ENCODE peak calls at places on chromosome 1, in nine cellular contexts. G is brain microvascular endothelial cell, P is GM13976, R is A549, E is tibial nerve, U is esophagus squamous epithelium, S is endothelial cell, A is lower lobe of right lung, H is prostate gland. D is an unnamed sample.
A peak's percentile ranks its signal among the peaks of the same experiment; 100 is the strongest.

GRCh38 chr1:66294692-66295384 is 239.1 kb upstream of the SGIP1 start:
- DNase-seq in G (peak; percentile 48), P (no peak), R (peak; percentile 40), E (no peak), U (no peak), S (no peak), A (no peak), H (no peak), D (no peak)

GRCh38 chr1:23743287-23744052 is at the start of gene ELOA:
- DNase-seq in G (no peak), P (peak; percentile 95), R (peak; percentile 64), E (peak; percentile 39), U (no peak), S (peak; percentile 71), A (peak; percentile 86), H (peak; percentile 57), D (no peak)

GRCh38 chr1:174996474-174996873 is 3.3 kb upstream of the CACYBP start:
- DNase-seq in G (no peak), P (no peak), R (no peak), E (no peak), U (no peak), S (no peak), A (no peak), H (no peak), D (no peak)

GRCh38 chr1:12460911-12461621 is 156.9 kb downstream of the DHRS3 start:
- DNase-seq in G (no peak), P (no peak), R (no peak), E (no peak), U (no peak), S (no peak), A (no peak), H (peak; percentile 76), D (no peak)

GRCh38 chr1:240232548-240232947 is 140.9 kb downstream of the FMN2 start:
- DNase-seq in G (no peak), P (no peak), R (no peak), E (no peak), U (no peak), S (no peak), A (no peak), H (no peak), D (no peak)

GRCh38 chr1:70910013-70910412 is 137.6 kb downstream of the PTGER3 start:
- DNase-seq in G (no peak), P (no peak), R (no peak), E (no peak), U (no peak), S (no peak), A (no peak), H (no peak), D (no peak)

GRCh38 chr1:31764307-31765040 is at the start of gene ADGRB2:
- DNase-seq in G (no peak), P (peak; percentile 61), R (no peak), E (no peak), U (no peak), S (no peak), A (no peak), H (no peak), D (no peak)

GRCh38 chr1:226733876-226734414 is 5.1 kb downstream of the ITPKB start:
- DNase-seq in G (no peak), P (no peak), R (no peak), E (no peak), U (no peak), S (no peak), A (no peak), H (no peak), D (no peak)

DNA sequence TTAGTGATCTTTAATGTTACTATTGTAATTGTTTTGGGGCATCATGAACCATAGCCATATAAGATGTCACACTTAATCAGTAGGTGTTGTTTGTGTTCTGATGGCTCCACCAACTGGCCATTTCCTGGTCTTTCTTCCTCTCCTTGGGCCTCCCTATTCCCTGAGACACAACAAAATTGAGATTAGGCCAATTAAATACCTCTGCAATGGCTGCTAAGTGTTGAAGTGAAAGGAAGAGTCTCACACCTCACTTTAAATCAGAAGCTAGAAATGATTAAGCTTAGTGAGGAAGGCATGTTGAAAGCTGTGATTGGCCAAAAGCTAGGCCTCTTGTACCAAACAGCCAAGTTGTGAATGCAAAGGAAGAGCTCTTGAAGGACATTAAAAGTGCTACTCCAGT is 30.7 kb downstream of the PPP2R5A start:
- DNase-seq in G (peak; percentile 23), P (peak; percentile 18), R (no peak), E (no peak), U (no peak), S (peak; percentile 5), A (no peak), H (no peak), D (no peak)
- TF ChIP-seq CTCF in G (peak; percentile 43), P (peak; percentile 10), R (peak; percentile 46), E (no peak), U (peak; percentile 34), S (no peak), A (peak; percentile 15), H (no peak), D (peak; percentile 69)

GRCh38 chr1:45583264-45583665 is 576 bp upstream of the NASP start:
- DNase-seq in G (peak; percentile 97), P (peak; percentile 97), R (peak; percentile 97), E (peak; percentile 92), U (peak; percentile 72), S (peak; percentile 91), A (peak; percentile 96), H (peak; percentile 95), D (peak; percentile 95)

GRCh38 chr1:45585496-45586075 is 1.7 kb downstream of the NASP start:
- DNase-seq in G (no peak), P (no peak), R (no peak), E (no peak), U (no peak), S (no peak), A (no peak), H (no peak), D (no peak)

GRCh38 chr1:45583666-45584350 is at the start of gene NASP:
- DNase-seq in G (peak; percentile 86), P (peak; percentile 88), R (peak; percentile 75), E (peak; percentile 93), U (peak; percentile 66), S (peak; percentile 92), A (peak; percentile 93), H (peak; percentile 88), D (peak; percentile 94)

GRCh38 chr1:45585110-45585426 is 1.2 kb downstream of the NASP start:
- DNase-seq in G (no peak), P (no peak), R (no peak), E (no peak), U (no peak), S (no peak), A (no peak), H (no peak), D (no peak)

DNA sequence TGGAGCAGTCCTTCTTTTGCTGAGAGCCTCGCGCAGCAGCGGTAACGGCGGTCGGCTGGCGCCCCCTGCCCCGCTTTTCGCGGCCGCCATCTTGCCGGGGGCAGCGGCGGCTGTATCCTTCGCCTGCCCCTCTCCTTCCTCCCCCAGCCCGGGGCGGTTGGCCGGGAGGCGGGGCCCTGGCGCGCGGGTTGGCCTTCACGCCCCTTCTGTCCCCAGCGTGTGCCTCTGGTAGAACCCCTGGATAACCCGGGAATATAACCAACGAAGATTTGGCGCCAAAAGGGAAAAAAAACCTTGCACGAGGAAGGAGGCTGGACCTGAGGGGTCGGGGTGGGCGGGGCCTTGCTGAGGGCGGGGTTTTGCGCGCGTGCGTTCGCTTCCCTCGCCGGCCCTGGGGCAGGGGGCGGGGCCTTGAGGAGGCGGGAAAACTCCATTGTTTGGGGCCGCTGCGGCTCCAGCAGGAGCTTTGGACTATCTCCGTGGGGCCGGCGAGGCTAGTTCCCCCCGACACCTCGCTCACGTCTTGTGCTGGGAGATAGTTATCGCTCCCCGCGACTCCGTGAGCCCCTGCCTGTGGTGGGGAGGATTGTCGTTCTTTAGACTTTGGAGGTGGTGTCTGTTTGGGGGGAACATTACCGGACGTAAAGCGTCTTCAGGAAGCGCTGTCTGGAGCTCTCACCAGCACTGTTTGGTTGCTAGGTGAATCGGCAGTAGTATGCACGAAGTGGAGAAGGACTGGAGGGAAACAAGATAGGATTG is 689 bp downstream of the NASP start:
- DNase-seq in G (peak; percentile 84), P (peak; percentile 92), R (peak; percentile 71), E (peak; percentile 82), U (peak; percentile 49), S (peak; percentile 92), A (peak; percentile 91), H (peak; percentile 87), D (peak; percentile 94)
- TF ChIP-seq CTCF in G (peak; percentile 4), P (no peak), R (no peak), E (no peak), U (no peak), S (no peak), A (no peak), H (no peak), D (peak; percentile 50)

GRCh38 chr1:25245809-25246599 is 1.2 kb downstream of the RSRP1 start:
- DNase-seq in G (no peak), P (peak; percentile 25), R (peak; percentile 49), E (no peak), U (no peak), S (no peak), A (no peak), H (no peak), D (no peak)

GRCh38 chr1:25246600-25247023 is 642 bp downstream of the RSRP1 start:
- DNase-seq in G (no peak), P (no peak), R (no peak), E (no peak), U (no peak), S (no peak), A (no peak), H (no peak), D (no peak)

GRCh38 chr1:25247024-25247828 is at the start of gene RSRP1:
- DNase-seq in G (peak; percentile 98), P (peak; percentile 100), R (peak; percentile 98), E (peak; percentile 99), U (peak; percentile 92), S (peak; percentile 99), A (peak; percentile 99), H (peak; percentile 98), D (peak; percentile 100)

GRCh38 chr1:25245393-25245792 is 1.9 kb downstream of the RSRP1 start:
- DNase-seq in G (no peak), P (no peak), R (no peak), E (no peak), U (no peak), S (no peak), A (no peak), H (no peak), D (no peak)

GRCh38 chr1:25247829-25248754 is 838 bp upstream of the RSRP1 start:
- DNase-seq in G (no peak), P (no peak), R (no peak), E (no peak), U (no peak), S (no peak), A (no peak), H (no peak), D (no peak)
- TF ChIP-seq CTCF in G (peak; percentile 21), P (peak; percentile 23), R (no peak), E (no peak), U (no peak), S (no peak), A (peak; percentile 5), H (no peak), D (peak; percentile 55)

DNA sequence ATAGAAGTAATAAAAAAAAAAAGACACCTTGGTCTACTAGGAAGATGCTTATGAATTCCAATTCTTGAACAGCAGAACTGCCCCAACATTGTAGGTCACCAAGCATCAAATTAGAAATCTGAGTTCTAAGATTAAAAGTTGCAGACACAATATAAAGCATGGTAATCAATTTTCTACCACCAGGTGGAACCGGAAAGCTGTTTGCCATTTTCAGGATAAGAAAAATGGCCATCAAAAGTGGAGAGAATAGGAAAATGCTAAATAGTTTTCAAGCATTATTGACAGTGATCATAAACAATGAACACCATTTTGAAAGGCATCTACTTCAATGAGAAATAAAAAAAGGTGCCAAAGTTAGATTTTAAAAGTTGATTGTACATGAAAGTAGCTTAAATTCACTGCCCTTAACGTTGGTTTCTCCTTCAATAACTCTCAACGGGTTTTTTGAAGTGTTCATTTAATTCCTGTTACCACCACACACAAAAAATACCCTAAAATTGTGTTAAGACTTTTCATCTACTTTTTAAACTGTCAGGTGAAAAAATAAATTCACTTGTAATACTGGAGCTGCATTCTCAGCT is 252.9 kb downstream of the KCNT2 start:
- DNase-seq in G (peak; percentile 36), P (no peak), R (peak; percentile 5), E (peak; percentile 40), U (no peak), S (peak; percentile 8), A (no peak), H (no peak), D (no peak)
- TF ChIP-seq CTCF in G (peak; percentile 58), P (no peak), R (peak; percentile 58), E (peak; percentile 25), U (peak; percentile 43), S (peak; percentile 88), A (peak; percentile 41), H (peak; percentile 53), D (peak; percentile 85)

D was measured in chondrocyte.